ENCODE peak calls at places on chromosomes 4 and X, in eight cellular contexts. J is AG04449, Y is A549, Z is mesothelial cell of epicardium, O is cardiac fibroblast, N is coronary artery, K is activated B cell treated with CpG ODN at 0.5 μM for 24 hours, R is brain microvascular endothelial cell. H is an unnamed sample.

GRCh38 chrX:145825896-145826295 is 8.3 kb downstream of the SLITRK2 start:
- DNase-seq in J (no peak), Y (no peak), Z (no peak), O (peak), N (no peak), K (no peak), R (peak), H (peak)

GRCh38 chr4:181157647-181158046 is 1085.6 kb upstream of the TENM3 start:
- DNase-seq in J (no peak), Y (no peak), Z (no peak), O (no peak), N (no peak), K (no peak), R (no peak), H (no peak)

GRCh38 chr4:154032914-154033313 is 244.0 kb upstream of the SFRP2 start:
- DNase-seq in J (no peak), Y (no peak), Z (no peak), O (no peak), N (no peak), K (no peak), R (no peak), H (no peak)

GRCh38 chr4:34170941-34171340 is 2073.4 kb downstream of the ARAP2 start:
- DNase-seq in J (no peak), Y (no peak), Z (no peak), O (peak), N (no peak), K (no peak), R (no peak), H (no peak)

GRCh38 chr4:2817701-2818350 is 24.9 kb downstream of the SH3BP2 start:
- DNase-seq in J (no peak), Y (no peak), Z (peak), O (no peak), N (no peak), K (no peak), R (no peak), H (peak)

GRCh38 chr4:10157478-10158354 is 41.1 kb upstream of the WDR1 start:
- DNase-seq in J (no peak), Y (peak), Z (peak), O (peak), N (no peak), K (no peak), R (peak), H (peak)

GRCh38 chr4:112589207-112589606 is 47.5 kb downstream of the ZGRF1 start:
- DNase-seq in J (no peak), Y (no peak), Z (no peak), O (peak), N (no peak), K (no peak), R (peak), H (no peak)

GRCh38 chr4:133801858-133802257 is 399.7 kb downstream of the PABPC4L start:
- DNase-seq in J (no peak), Y (no peak), Z (no peak), O (peak), N (no peak), K (no peak), R (no peak), H (no peak)

GRCh38 chr4:173264245-173264959 is 69.8 kb downstream of the HMGB2 start:
- DNase-seq in J (no peak), Y (no peak), Z (no peak), O (peak), N (no peak), K (no peak), R (peak), H (no peak)

GRCh38 chr4:27088491-27088890 is 227.8 kb downstream of the STIM2 start:
- DNase-seq in J (no peak), Y (no peak), Z (no peak), O (no peak), N (no peak), K (no peak), R (no peak), H (peak)

GRCh38 chr4:111400736-111401135 is 744.5 kb upstream of the FAM241A start:
- DNase-seq in J (peak), Y (no peak), Z (no peak), O (peak), N (no peak), K (no peak), R (peak), H (no peak)

DNA sequence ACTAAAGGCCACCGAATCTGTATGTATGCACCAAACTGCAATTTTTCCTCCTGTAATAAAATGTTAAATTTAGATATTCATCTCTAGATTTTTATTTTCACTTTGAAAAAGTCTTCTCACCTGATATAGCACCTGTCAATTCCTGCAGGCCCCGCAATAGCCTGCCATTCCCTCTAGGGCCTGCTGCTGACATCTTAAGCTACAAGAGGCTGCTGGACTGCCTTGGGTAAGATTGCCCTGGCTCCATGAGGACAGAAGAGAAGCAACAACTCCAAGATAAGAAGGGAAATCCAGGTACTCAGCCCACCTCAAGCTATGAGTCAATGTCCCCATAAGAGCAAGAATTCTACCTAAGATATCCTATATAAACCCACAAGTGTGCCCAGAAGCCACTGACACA is 230.2 kb upstream of the AGTR2 start:
- DNase-seq in J (no peak), Y (no peak), Z (no peak), O (no peak), N (no peak), K (no peak), R (no peak), H (no peak)
- TF ChIP-seq CTCF in J (no peak), Y (no peak), Z (no peak), O (no peak), N (no peak), K (no peak), R (no peak), H (no peak)

GRCh38 chr4:86909540-86909939 is 17.3 kb upstream of the C4orf36 start:
- DNase-seq in J (no peak), Y (no peak), Z (no peak), O (no peak), N (no peak), K (no peak), R (no peak), H (no peak)
- TF ChIP-seq CTCF in J (no peak), Y (no peak), Z (no peak), O (no peak), N (no peak), K (no peak), R (no peak), H (no peak)

DNA sequence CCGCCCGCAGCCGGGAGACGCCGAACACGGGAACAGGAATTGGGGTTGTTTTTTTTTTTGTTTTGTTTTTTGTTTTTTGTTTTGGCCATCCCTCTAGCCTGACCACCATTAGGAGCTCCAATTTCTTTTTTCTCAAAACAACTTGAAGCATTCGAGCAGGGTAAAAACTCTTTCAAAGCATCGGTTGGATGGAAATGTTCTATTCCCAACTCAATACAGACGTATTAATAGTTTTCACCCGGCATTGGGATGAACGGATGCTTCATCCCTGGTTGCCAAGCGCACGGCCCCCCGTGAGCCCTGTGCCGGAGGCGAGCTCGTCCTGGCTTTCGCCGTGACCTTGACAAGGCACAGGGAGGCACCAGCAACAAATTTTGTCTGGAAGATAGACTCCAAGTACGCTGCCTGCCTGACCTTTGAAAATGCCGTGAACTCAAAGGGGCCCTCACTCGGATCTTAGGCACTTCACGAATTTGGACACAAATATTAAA is 352 bp upstream of the MAP3K15 start:
- DNase-seq in J (no peak), Y (peak), Z (no peak), O (no peak), N (no peak), K (no peak), R (no peak), H (no peak)
- TF ChIP-seq CTCF in J (no peak), Y (no peak), Z (no peak), O (no peak), N (no peak), K (no peak), R (peak), H (peak)

DNA sequence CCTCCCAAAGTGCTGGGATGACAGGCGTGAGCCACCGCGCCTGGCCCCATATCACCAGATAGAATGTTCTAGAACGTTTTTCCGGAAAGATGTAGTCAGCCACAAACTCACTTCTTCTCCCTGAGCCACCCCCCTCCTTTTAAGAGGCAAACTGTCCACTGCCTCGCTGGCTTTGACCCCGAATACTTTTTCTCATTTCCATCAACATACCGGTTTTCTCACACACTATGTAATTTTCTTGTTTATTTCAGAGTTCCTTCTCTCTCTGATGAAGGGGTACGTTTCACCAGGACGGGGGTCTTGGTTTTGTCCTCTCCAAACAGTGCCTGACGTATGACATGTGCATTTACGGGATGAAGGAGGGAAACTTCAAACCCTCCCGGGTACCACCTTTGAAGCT is 74.0 kb downstream of the CRLF2 start:
- DNase-seq in J (no peak), Y (no peak), Z (no peak), O (no peak), N (no peak), K (no peak), R (no peak), H (no peak)
- TF ChIP-seq CTCF in J (no peak), Y (no peak), Z (no peak), O (no peak), N (no peak), K (no peak), R (no peak), H (no peak)

DNA sequence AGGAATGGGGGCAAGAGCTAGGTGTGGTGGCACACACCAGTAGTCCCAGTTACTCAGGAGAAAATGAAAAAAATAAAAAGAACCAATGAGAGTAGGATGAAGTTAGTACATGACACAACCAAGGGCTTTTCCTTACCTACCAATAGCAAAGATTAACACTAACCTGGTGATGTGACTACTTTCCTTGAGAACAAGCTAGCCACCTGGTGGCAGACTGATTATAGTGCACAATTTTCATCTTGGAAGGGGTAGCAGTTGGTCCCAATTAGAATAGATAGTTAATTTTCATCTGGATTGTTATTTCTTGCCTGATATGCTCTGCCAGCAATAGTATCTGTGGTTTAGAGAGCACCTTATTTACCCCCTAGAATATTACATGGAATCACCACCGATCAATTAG is 1216.8 kb upstream of the PABPC4L start:
- DNase-seq in J (no peak), Y (no peak), Z (no peak), O (peak), N (no peak), K (no peak), R (peak), H (no peak)
- TF ChIP-seq CTCF in J (peak), Y (peak), Z (peak), O (peak), N (no peak), K (no peak), R (peak), H (peak)

GRCh38 chr4:187711586-187711985 is 284.0 kb upstream of the ZFP42 start:
- DNase-seq in J (no peak), Y (no peak), Z (no peak), O (peak), N (no peak), K (no peak), R (no peak), H (no peak)
- TF ChIP-seq CTCF in J (no peak), Y (no peak), Z (no peak), O (no peak), N (no peak), K (no peak), R (no peak), H (no peak)

DNA sequence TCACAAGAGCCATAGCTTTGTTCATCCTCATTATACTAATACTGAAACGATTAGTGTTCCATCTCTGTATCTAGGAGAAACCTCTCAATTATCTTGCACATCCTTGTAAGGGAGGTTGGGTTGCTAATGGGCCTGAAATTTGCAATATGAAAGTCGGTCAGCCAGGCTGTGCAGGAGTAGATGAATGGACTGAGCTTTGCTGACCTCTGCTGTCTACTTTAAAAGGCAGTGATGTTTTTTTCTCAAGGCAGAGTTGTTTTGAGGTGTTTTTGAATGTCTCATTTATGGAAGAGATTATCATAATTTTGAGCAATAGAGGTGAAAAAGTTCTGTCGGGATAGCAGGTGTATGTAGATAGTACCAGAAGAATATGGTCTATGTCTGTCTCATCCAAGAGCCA is 47.9 kb upstream of the LINC00632 start:
- DNase-seq in J (no peak), Y (no peak), Z (no peak), O (peak), N (no peak), K (no peak), R (no peak), H (no peak)
- TF ChIP-seq CTCF in J (no peak), Y (no peak), Z (no peak), O (no peak), N (no peak), K (no peak), R (peak), H (no peak)

GRCh38 chr4:39044364-39044946 is 12.2 kb upstream of the TMEM156 start:
- DNase-seq in J (peak), Y (peak), Z (peak), O (peak), N (peak), K (peak), R (peak), H (peak)
- TF ChIP-seq CTCF in J (no peak), Y (no peak), Z (no peak), O (peak), N (no peak), K (no peak), R (no peak), H (no peak)

DNA sequence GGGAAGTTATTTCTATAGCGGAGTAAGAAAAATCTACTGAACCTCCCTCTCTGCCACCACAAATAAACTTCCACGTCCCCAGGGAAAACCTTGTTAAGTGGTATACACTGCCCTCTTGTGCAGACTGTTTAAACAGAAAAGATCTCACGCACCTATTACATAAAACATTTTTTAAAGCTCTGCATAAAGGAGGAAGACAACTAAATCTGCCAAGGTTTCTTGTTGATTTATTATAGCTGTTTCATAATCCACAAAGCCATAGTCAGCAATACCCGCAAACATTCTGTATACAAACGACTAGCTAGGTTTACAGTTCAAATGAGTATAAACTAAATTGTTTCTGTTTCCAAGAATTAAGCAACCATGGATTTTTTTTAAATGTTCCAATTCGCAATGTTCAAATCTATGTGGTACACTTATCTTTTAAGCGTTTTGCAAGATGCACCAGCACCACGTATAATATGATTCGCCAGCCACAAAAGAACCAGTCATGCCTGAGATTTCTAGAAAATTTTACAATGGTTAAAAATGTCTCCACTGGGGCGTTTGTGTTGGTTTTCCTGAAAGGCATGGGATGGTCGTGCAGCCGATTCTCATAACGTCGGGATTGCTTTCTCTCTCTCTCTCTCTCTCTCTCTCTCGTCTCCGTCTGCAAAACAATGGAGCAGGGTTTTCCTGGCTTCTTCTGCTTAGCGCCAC is 164.6 kb downstream of the PRKX start:
- DNase-seq in J (no peak), Y (peak), Z (no peak), O (peak), N (no peak), K (no peak), R (peak), H (no peak)
- TF ChIP-seq CTCF in J (no peak), Y (peak), Z (no peak), O (no peak), N (no peak), K (no peak), R (peak), H (no peak)

GRCh38 chr4:108181704-108182103 is 13.0 kb upstream of the LEF1 start:
- DNase-seq in J (no peak), Y (no peak), Z (no peak), O (no peak), N (no peak), K (no peak), R (no peak), H (no peak)
- TF ChIP-seq CTCF in J (no peak), Y (peak), Z (no peak), O (no peak), N (no peak), K (no peak), R (peak), H (no peak)

H was measured in Calu3.